ENCODE peak calls at places on chromosome 6, in seven cellular contexts. G is psoas muscle, D is fibroblast of mammary gland, B is lung, W is cardiac fibroblast, S is SK-N-SH, T is HCT116. M is an unnamed sample.

GRCh38 chr6:85865665-85866372 is 223.1 kb upstream of the SYNCRIP start:
- DNase-seq in S (no peak), G (no peak), W (peak), B (no peak), T (peak), D (peak), M (peak)

GRCh38 chr6:158161566-158162254 is 6.4 kb downstream of the SERAC1 start:
- DNase-seq in T (no peak), S (no peak), W (no peak), B (no peak), D (no peak), G (no peak), M (no peak)

GRCh38 chr6:132392292-132392691 is 9.0 kb downstream of the MOXD1 start:
- DNase-seq in G (no peak), S (no peak), B (no peak), W (no peak), T (no peak), D (no peak), M (no peak)

GRCh38 chr6:20367716-20368485 is 33.8 kb upstream of the E2F3 start:
- DNase-seq in G (no peak), T (no peak), D (peak), S (no peak), B (no peak), W (no peak), M (no peak)

GRCh38 chr6:115667478-115667996 is 393.2 kb downstream of the FRK start:
- DNase-seq in D (no peak), T (no peak), S (no peak), G (no peak), W (no peak), B (no peak), M (no peak)

GRCh38 chr6:47146426-47147174 is 104.5 kb upstream of the ADGRF1 start:
- DNase-seq in S (no peak), G (no peak), B (no peak), W (peak), T (no peak), D (peak), M (peak)

GRCh38 chr6:138402833-138403187 is 1.2 kb upstream of the HEBP2 start:
- DNase-seq in W (no peak), G (no peak), T (no peak), B (no peak), S (no peak), D (no peak), M (no peak)

GRCh38 chr6:153167907-153168306 is 36.8 kb upstream of the RGS17 start:
- DNase-seq in D (no peak), W (no peak), S (no peak), T (no peak), G (no peak), B (no peak), M (no peak)

GRCh38 chr6:3881722-3882421 is 32.7 kb downstream of the FAM50B start:
- DNase-seq in G (no peak), B (no peak), S (no peak), T (no peak), D (no peak), W (no peak), M (no peak)

GRCh38 chr6:32442977-32443552 is 3.4 kb downstream of the HLA-DRA start:
- DNase-seq in T (no peak), W (no peak), B (no peak), D (no peak), G (no peak), S (no peak), M (no peak)

GRCh38 chr6:16168858-16169257 is 40.0 kb downstream of the MYLIP start:
- DNase-seq in D (peak), B (no peak), T (peak), W (peak), S (no peak), G (no peak), M (peak)

GRCh38 chr6:7332090-7332745 is 19.2 kb upstream of the SSR1 start:
- DNase-seq in S (no peak), G (no peak), W (no peak), B (no peak), T (no peak), D (peak), M (no peak)

GRCh38 chr6:164108869-164109769 is 694.6 kb downstream of the QKI start:
- DNase-seq in G (peak), D (peak), W (peak), T (no peak), S (no peak), B (peak), M (peak)

GRCh38 chr6:137013031-137013430 is 31.7 kb downstream of the IL20RA start:
- DNase-seq in W (no peak), D (peak), B (no peak), G (no peak), T (no peak), S (no peak), M (no peak)

GRCh38 chr6:129191275-129191674 is 308.3 kb downstream of the LAMA2 start:
- DNase-seq in G (no peak), S (no peak), T (no peak), D (no peak), B (no peak), W (no peak), M (no peak)

GRCh38 chr6:36914227-36914794 is 28.6 kb downstream of the C6orf89 start:
- DNase-seq in D (peak), W (peak), S (no peak), G (no peak), T (peak), B (peak), M (peak)

DNA sequence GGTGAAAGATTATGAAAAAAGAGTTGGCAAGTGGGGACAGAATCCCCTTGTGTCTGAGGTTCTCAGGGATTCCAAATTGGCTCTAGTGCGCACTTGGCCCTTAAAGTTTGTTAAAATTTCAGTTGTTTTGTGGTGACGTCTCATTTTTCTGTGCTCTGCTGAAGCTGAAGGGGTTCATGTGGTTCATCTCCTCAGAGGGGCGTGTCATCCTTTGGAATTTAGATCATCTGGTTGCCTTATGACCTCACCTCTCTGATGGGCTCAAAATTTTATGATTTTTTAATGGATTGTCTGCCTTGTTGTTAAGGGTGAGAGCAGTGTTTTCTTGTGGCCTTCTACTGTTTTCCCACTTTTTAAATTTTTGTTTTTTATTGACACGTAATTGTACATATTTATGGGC is 20.3 kb downstream of the CYB5R4 start:
- DNase-seq in S (no peak), D (no peak), T (no peak), B (no peak), G (no peak), W (no peak), M (no peak)
- TF ChIP-seq CTCF in S (no peak), D (no peak), T (no peak), B (no peak), G (no peak), W (no peak), M (no peak)

DNA sequence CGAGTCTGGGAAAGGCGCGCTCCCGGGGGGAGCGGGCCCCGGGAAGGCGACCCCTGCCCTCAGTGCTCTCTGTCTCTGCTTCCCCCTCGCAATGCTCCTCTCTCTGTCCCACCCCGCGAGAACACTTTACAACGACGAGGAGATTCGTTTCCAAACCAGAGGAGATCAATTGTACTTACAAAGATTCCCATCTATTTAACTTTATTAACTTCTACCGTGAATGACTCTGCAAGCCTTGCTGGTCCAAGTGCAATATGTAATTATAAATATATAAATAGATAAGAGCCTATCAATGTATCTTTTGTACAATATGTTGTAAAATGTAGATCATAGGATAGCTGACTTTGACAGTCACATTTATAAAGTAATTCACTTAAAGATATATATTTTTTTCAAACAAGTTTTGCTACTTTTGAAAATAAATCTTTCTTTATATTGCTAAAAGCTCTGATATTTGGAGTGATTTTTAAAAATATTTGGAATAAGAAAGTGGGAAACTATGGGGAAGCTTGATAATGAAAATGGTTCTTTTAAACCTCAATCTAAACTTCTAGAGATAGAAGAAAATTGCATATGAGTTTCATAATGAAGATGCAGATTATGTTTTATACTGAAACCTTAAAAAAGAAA is 3.0 kb downstream of the TCF21 start:
- DNase-seq in G (no peak), B (no peak), S (peak), T (no peak), W (no peak), D (no peak), M (no peak)
- H3K4me3 ChIP-seq in G (peak), B (peak), S (no peak), T (peak), W (peak), D (no peak), M (peak)

DNA sequence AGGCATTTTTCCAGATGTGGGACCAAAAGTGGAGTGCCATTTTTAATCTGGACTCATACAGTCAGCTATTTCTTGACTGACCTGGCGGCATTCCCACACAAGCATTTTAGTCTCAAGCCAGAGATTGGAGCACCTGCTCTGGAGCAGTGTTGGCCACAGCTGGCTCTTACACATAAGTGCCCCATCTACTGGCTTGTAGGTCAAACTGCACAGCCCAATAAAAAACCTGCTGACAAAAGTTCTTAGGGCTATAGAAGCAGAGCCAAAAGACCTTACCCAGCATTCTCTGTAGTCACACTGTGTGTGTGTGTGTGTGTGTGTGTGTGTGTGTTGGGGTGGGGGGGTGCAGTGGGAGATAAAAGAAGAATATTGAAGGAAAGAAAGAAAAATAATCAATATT is 38.6 kb upstream of the SENP6 start:
- DNase-seq in D (peak), G (no peak), T (peak), S (peak), B (no peak), W (peak), M (peak)
- TF ChIP-seq CTCF in D (peak), G (peak), T (peak), S (peak), B (no peak), W (peak), M (peak)

GRCh38 chr6:34673079-34673478 is 23.5 kb downstream of the ILRUN start:
- DNase-seq in W (no peak), D (no peak), T (no peak), B (no peak), S (no peak), G (no peak), M (no peak)

GRCh38 chr6:34671801-34672656 is 24.5 kb downstream of the ILRUN start:
- DNase-seq in W (peak), B (no peak), S (no peak), D (peak), T (no peak), G (no peak), M (peak)

GRCh38 chr6:34671362-34671761 is 25.2 kb downstream of the ILRUN start:
- DNase-seq in W (peak), T (no peak), S (no peak), B (no peak), G (no peak), D (peak), M (peak)

GRCh38 chr6:34674268-34674639 is 22.3 kb downstream of the ILRUN start:
- DNase-seq in W (no peak), D (no peak), G (no peak), B (no peak), S (no peak), T (no peak), M (no peak)

DNA sequence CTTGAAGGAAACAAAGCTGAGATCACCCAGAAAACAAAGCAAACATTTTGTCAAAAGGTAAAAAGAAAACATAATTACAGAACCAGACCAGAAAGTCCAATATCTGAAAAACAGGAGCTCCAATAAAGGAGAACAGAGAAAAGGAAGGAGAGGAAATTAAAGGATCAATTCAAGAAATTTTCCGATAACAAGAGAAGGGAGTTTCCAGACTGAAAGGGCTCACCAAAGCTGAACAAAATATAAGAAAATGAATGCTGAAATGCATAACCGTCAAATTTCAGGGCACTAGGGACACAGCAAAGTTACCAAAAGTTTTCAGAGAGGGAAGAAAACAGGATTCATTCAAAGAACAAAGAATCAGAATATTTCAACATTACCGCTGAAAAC is 23.9 kb downstream of the ILRUN start:
- DNase-seq in W (no peak), S (no peak), G (no peak), D (no peak), T (no peak), B (no peak), M (no peak)
- H3K4me3 ChIP-seq in W (no peak), S (no peak), G (no peak), D (no peak), T (no peak), B (no peak), M (no peak)

DNA sequence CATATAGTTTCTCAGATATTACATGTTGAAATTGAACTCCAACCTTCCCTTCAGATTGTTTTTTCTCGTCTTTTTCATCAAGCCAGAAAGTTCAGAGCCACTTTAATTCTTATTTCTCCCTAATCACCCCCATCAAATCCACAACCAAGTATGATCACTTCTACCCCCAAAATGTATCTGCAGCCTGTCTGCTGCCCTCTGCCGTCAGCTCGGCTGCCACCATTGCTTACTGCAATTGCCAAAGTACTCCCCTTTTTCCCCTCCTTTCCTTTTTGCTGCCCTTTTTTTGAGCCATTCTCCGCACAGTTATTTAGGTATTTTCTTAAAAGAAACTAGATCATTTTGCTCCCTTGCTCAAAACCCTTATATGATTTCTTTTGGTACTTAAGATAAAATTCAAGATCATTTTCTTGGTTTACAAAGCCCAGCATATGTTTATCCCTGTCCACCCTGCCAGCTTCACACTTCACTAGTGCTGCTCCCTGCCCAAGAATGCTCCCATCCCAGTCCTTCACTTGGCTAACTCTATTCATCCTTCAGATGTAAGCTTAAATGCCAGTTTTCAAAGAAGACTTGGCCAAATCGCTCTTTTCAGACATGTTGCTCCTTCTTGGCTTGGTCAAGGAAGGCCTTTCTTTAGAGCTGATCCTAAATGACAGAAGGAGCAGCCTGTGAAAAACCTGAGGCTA is 63.6 kb downstream of the SH3BGRL2 start:
- DNase-seq in T (no peak), S (no peak), B (no peak), D (peak), G (no peak), W (no peak), M (no peak)
- TF ChIP-seq CTCF in T (no peak), S (no peak), B (no peak), D (peak), G (no peak), W (peak), M (peak)

GRCh38 chr6:168950500-168951223 is 303.0 kb downstream of the THBS2 start:
- DNase-seq in G (no peak), D (peak), T (no peak), B (no peak), W (no peak), S (no peak), M (no peak)
- H3K4me3 ChIP-seq in G (no peak), D (no peak), T (no peak), B (no peak), W (no peak), S (no peak), M (no peak)

GRCh38 chr6:126127662-126128061 is 141.3 kb downstream of the TRMT11 start:
- DNase-seq in T (no peak), G (no peak), S (no peak), D (peak), W (no peak), B (no peak), M (no peak)
- TF ChIP-seq CTCF in T (peak), G (peak), S (peak), D (peak), W (no peak), B (no peak), M (no peak)

DNA sequence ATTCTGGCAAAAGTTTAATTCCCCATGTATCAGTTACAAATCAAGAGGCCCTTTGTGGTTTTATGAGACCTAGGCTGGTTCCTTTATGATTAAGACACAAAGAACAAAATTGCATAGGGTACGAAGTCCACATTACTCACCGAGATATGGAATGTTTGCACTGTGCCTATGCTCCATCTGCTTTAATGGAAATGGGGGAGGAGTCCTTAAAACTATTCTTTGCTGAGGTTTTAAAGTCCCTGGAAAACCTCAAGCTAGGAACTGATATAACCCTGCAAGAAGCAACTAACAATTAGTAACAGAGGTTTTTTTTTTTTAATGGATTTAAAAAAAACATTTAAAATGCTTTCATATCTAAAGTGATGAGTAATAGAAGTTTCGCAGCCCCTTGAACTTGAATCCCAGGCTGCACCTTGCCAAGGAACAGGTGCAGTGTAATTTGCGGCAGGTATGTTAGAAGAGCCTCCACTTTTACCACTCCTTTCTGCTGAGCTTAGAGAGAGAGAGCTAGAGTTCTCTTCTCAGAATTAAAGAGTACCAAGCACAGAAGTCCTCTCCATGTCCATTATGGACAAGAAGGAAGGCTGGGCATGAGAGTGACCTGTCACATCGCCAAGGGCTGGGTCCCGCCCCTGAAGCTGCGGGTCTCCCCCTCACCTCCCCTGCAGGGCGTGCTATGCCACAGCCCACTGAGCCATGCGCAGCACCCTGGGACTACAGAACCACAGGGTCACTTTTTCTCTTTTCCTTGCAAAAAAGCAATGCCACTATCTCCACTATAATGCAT is 2.3 kb downstream of the SERPINB1 start:
- DNase-seq in T (peak), D (peak), W (peak), B (no peak), G (no peak), S (no peak), M (peak)
- H3K4me3 ChIP-seq in T (peak), D (no peak), W (no peak), B (peak), G (peak), S (no peak), M (no peak)